ENCODE peak calls at places on chromosomes 13 and 19, in seven cellular contexts. K, F, S, R, W, Q and E are unnamed samples.

GRCh38 chr19:42276284-42276683 is 7.2 kb downstream of the CIC start:
- DNase-seq in K (no peak), R (no peak), F (no peak), Q (no peak), W (no peak), S (no peak), E (no peak)

GRCh38 chr19:56120371-56121179 is 520 bp downstream of the ZNF787 start:
- DNase-seq in K (peak; percentile 86), Q (peak; percentile 28), W (peak; percentile 93), S (peak; percentile 67), F (peak; percentile 39), R (peak; percentile 94), E (peak; percentile 74)

GRCh38 chr19:55692681-55693081 is 17.7 kb downstream of the EPN1 start:
- DNase-seq in S (no peak), F (no peak), K (no peak), W (no peak), Q (no peak), R (no peak), E (no peak)

GRCh38 chr19:18481505-18482222 is 40.2 kb downstream of the ELL start:
- DNase-seq in R (no peak), S (no peak), F (no peak), K (no peak), W (no peak), Q (no peak), E (no peak)

GRCh38 chr13:34017231-34017630 is 199.3 kb downstream of the RFC3 start:
- DNase-seq in R (no peak), W (no peak), Q (no peak), F (no peak), S (no peak), K (no peak), E (no peak)

GRCh38 chr19:13363954-13364353 is 142.3 kb downstream of the CACNA1A start:
- DNase-seq in K (no peak), Q (no peak), F (no peak), R (no peak), S (no peak), W (no peak), E (no peak)

GRCh38 chr19:48218964-48219363 is 36.7 kb downstream of the CARD8 start:
- DNase-seq in K (no peak), R (no peak), Q (no peak), W (no peak), S (no peak), F (no peak), E (no peak)

GRCh38 chr19:12333162-12334159 is at the start of gene ZNF563:
- DNase-seq in F (peak; percentile 86), S (peak; percentile 100), Q (peak; percentile 96), W (peak; percentile 99), R (peak; percentile 99), K (peak; percentile 97), E (peak; percentile 97)

GRCh38 chr19:7494416-7495098 is 5.7 kb upstream of the PEX11G start:
- DNase-seq in K (no peak), F (no peak), W (no peak), S (no peak), R (peak; percentile 82), Q (no peak), E (no peak)

GRCh38 chr19:8192227-8192820 is 16.8 kb upstream of the CERS4 start:
- DNase-seq in K (no peak), R (no peak), W (no peak), F (no peak), Q (no peak), S (peak; percentile 69), E (no peak)

GRCh38 chr13:110564472-110564985 is 3.0 kb upstream of the RAB20 start:
- DNase-seq in R (no peak), W (peak; percentile 17), Q (no peak), S (no peak), K (no peak), F (no peak), E (no peak)

GRCh38 chr19:47445937-47446402 is 25.7 kb downstream of the SLC8A2 start:
- DNase-seq in S (peak; percentile 67), Q (no peak), K (no peak), W (peak; percentile 87), F (no peak), R (peak; percentile 89), E (peak; percentile 81)

GRCh38 chr19:7083076-7083956 is 13.8 kb downstream of the ZNF557 start:
- DNase-seq in F (no peak), R (no peak), K (no peak), W (no peak), Q (no peak), S (peak; percentile 59), E (no peak)

GRCh38 chr19:14410054-14410774 is 8.9 kb downstream of the DDX39A start:
- DNase-seq in S (no peak), K (no peak), F (no peak), Q (no peak), W (no peak), R (no peak), E (no peak)

GRCh38 chr13:34416833-34417425 is 525.1 kb upstream of the NBEA start:
- DNase-seq in S (peak; percentile 1), K (peak; percentile 57), W (no peak), R (peak; percentile 81), F (no peak), Q (peak; percentile 3), E (no peak)

GRCh38 chr13:21673592-21674270 is 2.9 kb downstream of the FGF9 start:
- DNase-seq in K (peak; percentile 47), R (peak; percentile 75), Q (no peak), S (peak; percentile 83), F (no peak), W (peak; percentile 82), E (no peak)

DNA sequence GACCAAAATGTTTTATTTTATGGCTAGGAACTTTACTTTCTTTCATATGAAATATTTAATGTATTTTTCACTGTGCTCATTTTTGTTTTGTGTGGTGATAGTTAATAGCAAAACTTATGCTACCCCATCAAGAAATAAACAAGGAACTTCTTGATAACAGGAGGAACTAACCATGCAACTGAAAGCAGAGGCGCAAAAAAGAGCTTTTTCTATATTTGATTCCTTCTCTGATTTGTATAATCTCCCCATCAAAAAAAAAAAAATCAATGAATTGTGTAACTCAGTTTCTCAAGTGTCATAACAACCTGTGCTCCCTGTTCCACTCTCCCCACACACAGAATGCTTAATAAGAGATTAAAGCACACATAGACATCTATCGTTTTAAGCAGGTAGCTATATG is 67.3 kb upstream of the MED4 start:
- DNase-seq in R (no peak), F (no peak), S (no peak), W (no peak), K (no peak), Q (no peak), E (no peak)
- H3K4me1 ChIP-seq in R (peaks cover 31% of the 10 kb centered on the region), F (peaks cover 84% of the 10 kb centered on the region), S (peaks cover 14% of the 10 kb centered on the region), W (peaks cover 21% of the 10 kb centered on the region), K (peaks cover 36% of the 10 kb centered on the region), Q (peaks cover 4% of the 10 kb centered on the region), E (peaks cover 20% of the 10 kb centered on the region)

GRCh38 chr19:43596842-43597461 is 557 bp downstream of the ZNF576 start:
- DNase-seq in Q (no peak), W (no peak), S (no peak), F (no peak), K (no peak), R (no peak), E (no peak)

GRCh38 chr19:43595605-43595998 is 332 bp downstream of the IRGQ start:
- DNase-seq in S (no peak), F (no peak), R (no peak), K (no peak), Q (no peak), W (no peak), E (peak; percentile 25)

GRCh38 chr19:43594081-43594697 is 1.7 kb downstream of the IRGQ start:
- DNase-seq in W (no peak), F (no peak), S (no peak), R (no peak), K (no peak), Q (no peak), E (no peak)

GRCh38 chr19:43594710-43595604 is 977 bp downstream of the IRGQ start:
- DNase-seq in R (peak; percentile 89), Q (no peak), K (peak; percentile 46), W (peak; percentile 81), S (peak; percentile 89), F (no peak), E (peak; percentile 78)

GRCh38 chr19:43595999-43596841 is at the start of the genes IRGQ and ZNF576:
- DNase-seq in Q (peak; percentile 99), K (peak; percentile 100), S (peak; percentile 100), F (peak; percentile 92), R (peak; percentile 100), W (peak; percentile 100), E (peak; percentile 100)
- TF ChIP-seq CTCF in Q (no peak), K (no peak), S (no peak), F (no peak), R (no peak), W (no peak), E (no peak)

GRCh38 chr19:5436101-5436947 is 18.9 kb upstream of the ZNRF4 start:
- DNase-seq in S (peak; percentile 96), W (no peak), Q (no peak), R (no peak), K (no peak), F (no peak), E (no peak)
- H3K4me1 ChIP-seq in S (peaks cover 10% of the 10 kb centered on the region), W (no peaks in the 10 kb centered on the region), Q (no peaks in the 10 kb centered on the region), R (no peaks in the 10 kb centered on the region), K (no peaks in the 10 kb centered on the region), F (peaks cover 10% of the 10 kb centered on the region), E (no peaks in the 10 kb centered on the region)

GRCh38 chr19:3879656-3880055 is 829 bp upstream of the ATCAY start:
- DNase-seq in R (no peak), S (no peak), Q (no peak), K (no peak), W (no peak), F (no peak), E (no peak)
- TF ChIP-seq CTCF in R (no peak), S (peak; percentile 80), Q (no peak), K (no peak), W (no peak), F (no peak), E (no peak)